ENCODE peak calls at places on chromosomes 12 and 14, in nine cellular contexts. R is neural crest cell; Q is foreskin keratinocyte; W is T-helper 9 cell; T is kidney; P is activated naive CD8-positive, alpha-beta T cell treated with anti-CD3 and anti-CD28 coated beads, Interleukin-2, amount 50 U/mL, for 24 hours; J is sciatic nerve; O is esophagus muscularis mucosa; Y is stimulated activated CD4-positive, alpha-beta T cell treated with anti-CD3 and anti-CD28 coated beads, Interleukin-1b, Interleukin-23, amount 100 ng/mL, for 1 hour. A is an unnamed sample.
A peak's percentile ranks its signal among the peaks of the same experiment; 100 is the strongest.

GRCh38 chr12:43290836-43291235 is 261.2 kb downstream of the ADAMTS20 start:
- DNase-seq in Y (no peak), J (no peak), O (no peak), R (no peak), W (no peak), P (no peak), T (no peak), Q (no peak), A (no peak)

GRCh38 chr12:66397574-66397973 is 95.3 kb downstream of the HELB start:
- DNase-seq in T (no peak), W (no peak), Y (no peak), R (no peak), Q (no peak), O (no peak), P (no peak), J (no peak), A (no peak)

GRCh38 chr14:68813318-68813838 is 20.5 kb upstream of the ZFP36L1 start:
- DNase-seq in T (no peak), W (no peak), P (no peak), J (no peak), Y (no peak), O (no peak), R (no peak), Q (no peak), A (no peak)

GRCh38 chr14:49745191-49745590 is 22.8 kb upstream of the KLHDC2 start:
- DNase-seq in Y (no peak), P (no peak), T (no peak), W (no peak), R (no peak), Q (no peak), J (no peak), O (no peak), A (no peak)

GRCh38 chr12:124625867-124626675 is 58.7 kb upstream of the NCOR2 start:
- DNase-seq in J (peak; percentile 91), Q (peak; percentile 54), R (peak; percentile 59), W (no peak), P (no peak), O (peak; percentile 95), T (peak; percentile 95), Y (no peak), A (no peak)

GRCh38 chr14:85853996-85854526 is 324.1 kb downstream of the FLRT2 start:
- DNase-seq in Y (no peak), J (no peak), O (no peak), W (no peak), Q (no peak), T (no peak), P (no peak), R (no peak), A (no peak)

GRCh38 chr12:112163056-112163455 is 37.7 kb downstream of the TRAFD1 start:
- DNase-seq in P (no peak), R (no peak), J (no peak), Y (no peak), Q (no peak), T (no peak), O (no peak), W (no peak), A (no peak)

GRCh38 chr12:14589169-14590004 is 21.7 kb upstream of the PLBD1 start:
- DNase-seq in R (no peak), T (no peak), P (no peak), Y (no peak), W (no peak), O (no peak), J (no peak), Q (no peak), A (no peak)

GRCh38 chr12:96194901-96195844 is 998 bp downstream of the ELK3 start:
- DNase-seq in O (no peak), T (peak; percentile 77), R (peak; percentile 31), J (peak; percentile 61), Q (peak; percentile 77), P (peak; percentile 68), Y (peak; percentile 39), W (peak; percentile 59), A (peak; percentile 84)

GRCh38 chr14:96735509-96735908 is 61.7 kb upstream of the VRK1 start:
- DNase-seq in J (no peak), T (no peak), O (no peak), P (no peak), Q (no peak), Y (no peak), W (no peak), R (no peak), A (no peak)

GRCh38 chr12:123393747-123394146 is 9.8 kb downstream of the KMT5A start:
- DNase-seq in Y (no peak), P (no peak), O (no peak), J (no peak), T (no peak), W (no peak), R (no peak), Q (no peak), A (no peak)

GRCh38 chr14:33655421-33655820 is 295.5 kb downstream of the EGLN3 start:
- DNase-seq in R (no peak), Q (no peak), J (no peak), Y (no peak), P (no peak), O (no peak), W (no peak), T (no peak), A (no peak)

GRCh38 chr12:95181103-95181502 is 36.2 kb downstream of the FGD6 start:
- DNase-seq in R (no peak), T (no peak), W (no peak), Q (no peak), J (no peak), O (no peak), Y (no peak), P (no peak), A (no peak)

GRCh38 chr14:102694530-102695171 is 82.6 kb upstream of the TRAF3 start:
- DNase-seq in P (peak; percentile 57), O (no peak), R (peak; percentile 69), Q (peak; percentile 51), J (peak; percentile 69), T (no peak), Y (peak; percentile 24), W (peak; percentile 34), A (peak; percentile 97)

GRCh38 chr12:57243521-57244305 is 7.3 kb downstream of the STAC3 start:
- DNase-seq in W (peak; percentile 83), O (no peak), J (peak; percentile 91), R (peak; percentile 81), P (peak; percentile 89), Y (peak; percentile 78), Q (peak; percentile 79), T (peak; percentile 87), A (peak; percentile 94)

GRCh38 chr12:111715242-111715641 is 29.4 kb downstream of the ACAD10 start:
- DNase-seq in T (no peak), R (peak; percentile 31), O (no peak), P (no peak), W (no peak), J (no peak), Q (no peak), Y (no peak), A (no peak)

GRCh38 chr12:88650715-88651114 is 70.4 kb upstream of the KITLG start:
- DNase-seq in Y (no peak), Q (peak; percentile 65), O (no peak), J (no peak), R (no peak), W (no peak), P (no peak), T (no peak), A (no peak)

GRCh38 chr12:76762556-76762955 is 1.4 kb upstream of the ZDHHC17 start:
- DNase-seq in R (no peak), J (no peak), T (no peak), O (no peak), Y (no peak), W (no peak), P (no peak), Q (no peak), A (no peak)

GRCh38 chr14:100321473-100322137 is 1.5 kb upstream of the SLC25A47 start:
- DNase-seq in Y (no peak), Q (no peak), T (no peak), P (no peak), W (no peak), O (no peak), R (no peak), J (no peak), A (no peak)

GRCh38 chr12:46664771-46665287 is 161.0 kb downstream of the SLC38A4 start:
- DNase-seq in J (no peak), T (no peak), R (no peak), Q (peak; percentile 93), W (no peak), P (no peak), Y (no peak), O (no peak), A (no peak)

GRCh38 chr14:34231626-34232025 is 230.4 kb downstream of the SPTSSA start:
- DNase-seq in Y (no peak), T (no peak), O (peak; percentile 75), P (no peak), Q (no peak), R (no peak), J (peak; percentile 68), W (no peak), A (no peak)

GRCh38 chr12:4168041-4168440 is 105.5 kb upstream of the CCND2 start:
- DNase-seq in J (no peak), Y (no peak), Q (no peak), R (no peak), T (no peak), P (no peak), O (no peak), W (no peak), A (no peak)

GRCh38 chr12:21264232-21264631 is 70.5 kb downstream of the SLCO1A2 start:
- DNase-seq in Y (no peak), Q (no peak), O (no peak), P (no peak), T (no peak), J (no peak), R (no peak), W (no peak), A (no peak)

GRCh38 chr14:76777721-76778120 is 16.5 kb downstream of the VASH1 start:
- DNase-seq in T (no peak), W (no peak), P (no peak), J (no peak), R (no peak), Y (no peak), O (no peak), Q (no peak), A (no peak)

GRCh38 chr12:53062977-53063707 is 13.3 kb downstream of the TNS2 start:
- DNase-seq in R (no peak), W (no peak), O (no peak), Y (no peak), Q (no peak), P (no peak), J (peak; percentile 60), T (peak; percentile 77), A (no peak)

GRCh38 chr12:111218499-111218898 is 150.4 kb downstream of the PHETA1 start:
- DNase-seq in P (no peak), T (no peak), J (no peak), O (no peak), Q (no peak), Y (no peak), R (no peak), W (no peak), A (no peak)

GRCh38 chr14:104554608-104555401 is 24.8 kb upstream of the C14orf180 start:
- DNase-seq in O (no peak), Y (no peak), W (no peak), Q (no peak), P (no peak), T (peak; percentile 69), J (peak; percentile 53), R (no peak), A (no peak)

GRCh38 chr12:7113389-7113871 is 4.4 kb upstream of the C1RL start:
- DNase-seq in T (no peak), R (peak; percentile 28), Y (no peak), O (no peak), Q (no peak), J (peak; percentile 59), P (peak; percentile 34), W (peak; percentile 24), A (peak; percentile 84)

GRCh38 chr12:27332407-27333310 is at the start of gene BMAL2:
- DNase-seq in T (peak; percentile 75), P (peak; percentile 54), J (no peak), O (no peak), Q (no peak), W (peak; percentile 4), Y (no peak), R (peak; percentile 58), A (no peak)

GRCh38 chr12:47903151-47903611 is 1.6 kb downstream of the VDR start:
- DNase-seq in T (no peak), R (no peak), Q (peak; percentile 42), P (peak; percentile 23), J (no peak), W (no peak), O (no peak), Y (no peak), A (no peak)

GRCh38 chr12:56081393-56082347 is 1.7 kb downstream of the ERBB3 start:
- DNase-seq in P (no peak), Y (no peak), O (no peak), T (no peak), J (no peak), Q (no peak), R (peak; percentile 47), W (no peak), A (peak; percentile 33)